ENCODE peak calls at places on chromosomes 2 and 18, in six cellular contexts. J, R, T, K, S and N are unnamed samples.

GRCh38 chr2:37985333-37985732 is 60.2 kb downstream of the RMDN2 start:
- DNase-seq in J (no peak), R (no peak), K (no peak), T (no peak), S (no peak), N (no peak)

GRCh38 chr2:39141346-39142011 is 20.6 kb upstream of the SOS1 start:
- DNase-seq in R (no peak), T (no peak), S (no peak), J (no peak), K (no peak), N (no peak)

GRCh38 chr2:191999101-191999836 is 152.4 kb upstream of the CAVIN2 start:
- DNase-seq in T (no peak), S (no peak), K (no peak), R (no peak), J (no peak), N (no peak)

GRCh38 chr2:23904215-23904614 is 22.7 kb downstream of the ATAD2B start:
- DNase-seq in R (no peak), K (no peak), T (no peak), J (no peak), S (no peak), N (no peak)

GRCh38 chr18:74425876-74426275 is 31.2 kb downstream of the DIPK1C start:
- DNase-seq in J (no peak), T (no peak), S (no peak), K (peak), R (no peak), N (no peak)

GRCh38 chr2:127169066-127169660 is 50.9 kb downstream of the CYP27C1 start:
- DNase-seq in K (no peak), J (no peak), R (no peak), T (no peak), S (no peak), N (no peak)

GRCh38 chr2:67898605-67899004 is 164.2 kb downstream of the C1D start:
- DNase-seq in S (no peak), J (no peak), K (no peak), R (no peak), T (no peak), N (no peak)

GRCh38 chr2:47307066-47307465 is 95.9 kb upstream of the MSH2 start:
- DNase-seq in R (no peak), J (no peak), K (no peak), S (no peak), T (no peak), N (no peak)

GRCh38 chr2:9809448-9810088 is 33.7 kb upstream of the TAF1B start:
- DNase-seq in K (peak), J (no peak), T (no peak), R (no peak), S (no peak), N (no peak)

GRCh38 chr2:241617431-241618154 is 19.4 kb downstream of the THAP4 start:
- DNase-seq in J (peak), S (no peak), K (no peak), R (no peak), T (no peak), N (no peak)

GRCh38 chr2:231489990-231490389 is 25.7 kb upstream of the NCL start:
- DNase-seq in S (no peak), J (no peak), T (no peak), K (no peak), R (no peak), N (no peak)

GRCh38 chr2:193332938-193333337 is 1138.2 kb upstream of the TMEFF2 start:
- DNase-seq in K (no peak), R (no peak), T (no peak), J (no peak), S (no peak), N (no peak)

GRCh38 chr2:202479090-202479489 is 103.0 kb downstream of the BMPR2 start:
- DNase-seq in J (no peak), K (no peak), T (no peak), S (no peak), R (no peak), N (no peak)

GRCh38 chr2:10407841-10408648 is 40.1 kb downstream of the ODC1 start:
- DNase-seq in J (peak), K (peak), T (peak), R (peak), S (no peak), N (no peak)

GRCh38 chr2:218501665-218502064 is 66.5 kb downstream of the USP37 start:
- DNase-seq in T (no peak), R (no peak), S (no peak), K (no peak), J (no peak), N (no peak)

GRCh38 chr2:107354143-107354542 is 468.2 kb upstream of the ST6GAL2 start:
- DNase-seq in K (no peak), J (no peak), T (no peak), S (no peak), R (no peak), N (no peak)

GRCh38 chr2:46117379-46117778 is 179.8 kb upstream of the EPAS1 start:
- DNase-seq in S (no peak), K (no peak), R (no peak), J (no peak), T (no peak), N (no peak)

GRCh38 chr18:62881509-62882016 is 166.2 kb downstream of the PHLPP1 start:
- DNase-seq in J (no peak), S (no peak), K (no peak), T (no peak), R (no peak), N (no peak)

GRCh38 chr2:22282215-22282614 is 1102.8 kb upstream of the KLHL29 start:
- DNase-seq in S (no peak), T (no peak), J (no peak), K (no peak), R (no peak), N (no peak)

GRCh38 chr2:137205324-137205723 is 440.0 kb downstream of the THSD7B start:
- DNase-seq in S (no peak), K (no peak), T (no peak), R (no peak), J (no peak), N (no peak)

GRCh38 chr2:190903693-190904450 is 23.3 kb downstream of the GLS start:
- DNase-seq in S (no peak), J (no peak), R (no peak), K (no peak), T (no peak), N (no peak)

GRCh38 chr2:162826901-162827300 is 11.7 kb downstream of the KCNH7 start:
- DNase-seq in T (no peak), S (no peak), K (no peak), J (no peak), R (no peak), N (no peak)

GRCh38 chr18:26405190-26405781 is 143.1 kb downstream of the KCTD1 start:
- DNase-seq in K (no peak), R (no peak), J (no peak), T (no peak), S (peak), N (no peak)

GRCh38 chr2:85558160-85558559 is 3.1 kb downstream of the GGCX start:
- DNase-seq in T (no peak), K (no peak), S (no peak), J (no peak), R (no peak), N (no peak)

GRCh38 chr2:25473758-25474335 is 132.1 kb upstream of the DNMT3A start:
- DNase-seq in K (no peak), R (no peak), J (peak), S (peak), T (no peak), N (no peak)

GRCh38 chr2:122734756-122735155 is 979.3 kb downstream of the TSN start:
- DNase-seq in K (no peak), R (no peak), T (no peak), J (no peak), S (no peak), N (no peak)

GRCh38 chr2:72934683-72935610 is 17.6 kb downstream of the EMX1 start:
- DNase-seq in K (no peak), S (no peak), R (no peak), J (no peak), T (no peak), N (no peak)

GRCh38 chr2:234029150-234029733 is 21.3 kb upstream of the SPP2 start:
- DNase-seq in K (no peak), R (no peak), S (no peak), T (no peak), J (no peak), N (no peak)

GRCh38 chr2:218582085-218582484 is 13.4 kb downstream of the CNOT9 start:
- DNase-seq in S (no peak), R (no peak), T (no peak), K (no peak), J (no peak), N (no peak)

GRCh38 chr2:15769676-15770075 is 170.7 kb upstream of the MYCN start:
- DNase-seq in S (no peak), T (no peak), K (no peak), R (no peak), J (no peak), N (no peak)

GRCh38 chr2:169659314-169659713 is 34.9 kb downstream of the CFAP210 start:
- DNase-seq in K (no peak), S (no peak), T (no peak), R (no peak), J (no peak), N (no peak)

GRCh38 chr18:61589724-61590065 is 256.5 kb downstream of the CDH20 start:
- DNase-seq in J (no peak), S (no peak), R (no peak), K (no peak), T (no peak), N (no peak)

GRCh38 chr2:14756122-14756541 is 123.6 kb downstream of the LRATD1 start:
- DNase-seq in R (no peak), S (no peak), T (no peak), K (no peak), J (no peak), N (no peak)

GRCh38 chr18:28855524-28855923 is 678.6 kb upstream of the CDH2 start:
- DNase-seq in T (no peak), S (no peak), K (no peak), R (no peak), J (no peak), N (no peak)

GRCh38 chr18:25561923-25562322 is 210.0 kb upstream of the ZNF521 start:
- DNase-seq in J (no peak), K (no peak), R (no peak), T (no peak), S (no peak), N (peak)